ENCODE peak calls at places on chromosomes 5 and 9, in four cellular contexts. D is GM23338, I is uterus, Y is heart right ventricle. T is an unnamed sample.

GRCh38 chr5:136054133-136054996 is 25.6 kb downstream of the TGFBI start:
- DNase-seq in Y (peak; percentile 49), D (no peak), I (no peak), T (no peak)

GRCh38 chr5:35598707-35599370 is 18.8 kb upstream of the SPEF2 start:
- DNase-seq in I (no peak), Y (no peak), D (peak; percentile 77), T (no peak)

GRCh38 chr5:16540421-16540820 is 74.8 kb upstream of the ZNF622 start:
- DNase-seq in D (no peak), Y (no peak), I (no peak), T (no peak)

GRCh38 chr5:149600932-149601331 is 19.6 kb downstream of the ARHGEF37 start:
- DNase-seq in Y (no peak), D (no peak), I (no peak), T (no peak)

GRCh38 chr9:89657765-89658164 is 53.0 kb downstream of the GADD45G start:
- DNase-seq in D (no peak), I (no peak), Y (no peak), T (no peak)

GRCh38 chr5:141816598-141817399 is 61.4 kb downstream of the PCDH1 start:
- DNase-seq in D (peak; percentile 99), Y (peak; percentile 74), I (no peak), T (no peak)

GRCh38 chr9:111890254-111890791 is 6.3 kb upstream of the UGCG start:
- DNase-seq in D (no peak), I (no peak), Y (no peak), T (no peak)

GRCh38 chr9:135732569-135733257 is 30.7 kb downstream of the KCNT1 start:
- DNase-seq in I (no peak), Y (no peak), D (no peak), T (no peak)

GRCh38 chr9:31272456-31273295 is 1111.8 kb upstream of the ACO1 start:
- DNase-seq in I (no peak), Y (no peak), D (no peak), T (no peak)

GRCh38 chr9:9753266-9753665 is 859.5 kb downstream of the PTPRD start:
- DNase-seq in Y (no peak), I (no peak), D (no peak), T (no peak)

GRCh38 chr5:2894347-2895135 is 143.1 kb upstream of the IRX2 start:
- DNase-seq in Y (no peak), I (no peak), D (no peak), T (no peak)

GRCh38 chr9:104094534-104095020 is 468 bp downstream of the SMC2 start:
- DNase-seq in I (no peak), D (no peak), Y (no peak), T (no peak)

GRCh38 chr9:5582835-5583195 is 46.1 kb upstream of the RIC1 start:
- DNase-seq in I (no peak), D (no peak), Y (peak; percentile 40), T (no peak)

GRCh38 chr9:36791204-36791948 is 218.7 kb downstream of the MELK start:
- DNase-seq in I (no peak), D (no peak), Y (no peak), T (no peak)

GRCh38 chr5:34657550-34657921 is 1.4 kb downstream of the RAI14 start:
- DNase-seq in Y (peak; percentile 16), D (peak; percentile 67), I (peak; percentile 50), T (peak; percentile 67)

GRCh38 chr5:78605611-78606010 is 43.0 kb downstream of the LHFPL2 start:
- DNase-seq in I (no peak), Y (no peak), D (no peak), T (no peak)

GRCh38 chr9:132486706-132487350 is 76.8 kb downstream of the CFAP77 start:
- DNase-seq in I (no peak), D (no peak), Y (no peak), T (no peak)

GRCh38 chr5:25963251-25964008 is 1075.0 kb downstream of the CDH9 start:
- DNase-seq in D (no peak), Y (no peak), I (no peak), T (no peak)

GRCh38 chr5:68329554-68329953 is 114.0 kb downstream of the PIK3R1 start:
- DNase-seq in I (no peak), Y (no peak), D (no peak), T (no peak)

GRCh38 chr5:65151632-65152031 is 330.1 kb downstream of the ADAMTS6 start:
- DNase-seq in D (no peak), Y (no peak), I (no peak), T (no peak)

GRCh38 chr9:133633681-133633990 is 2.5 kb upstream of the DBH start:
- DNase-seq in I (no peak), D (no peak), Y (no peak), T (no peak)

GRCh38 chr9:117088786-117089185 is 326.1 kb downstream of the ASTN2 start:
- DNase-seq in D (no peak), Y (no peak), I (no peak), T (no peak)

GRCh38 chr5:95641803-95642220 is 4.8 kb upstream of the RFESD start:
- DNase-seq in Y (no peak), D (no peak), I (peak; percentile 64), T (no peak)

GRCh38 chr9:88949961-88950340 is 41.3 kb upstream of the S1PR3 start:
- DNase-seq in D (no peak), I (no peak), Y (no peak), T (no peak)

GRCh38 chr5:90874066-90874465 is 315.5 kb downstream of the ADGRV1 start:
- DNase-seq in D (no peak), Y (no peak), I (no peak), T (no peak)

GRCh38 chr9:78288214-78288892 is 8.6 kb upstream of the PSAT1 start:
- DNase-seq in I (no peak), D (peak; percentile 29), Y (no peak), T (peak; percentile 75)

GRCh38 chr5:66234241-66234640 is 90.1 kb downstream of the SREK1 start:
- DNase-seq in I (no peak), Y (no peak), D (no peak), T (no peak)

GRCh38 chr5:110784901-110785300 is 46.1 kb downstream of the SLC25A46 start:
- DNase-seq in Y (no peak), D (no peak), I (no peak), T (no peak)

GRCh38 chr9:72592501-72593403 is 71.3 kb downstream of the TMC1 start:
- DNase-seq in D (peak; percentile 78), I (peak; percentile 40), Y (peak; percentile 30), T (no peak)

GRCh38 chr5:170738840-170739239 is 44.7 kb upstream of the GABRP start:
- DNase-seq in I (no peak), D (no peak), Y (no peak), T (no peak)
- H3K27ac ChIP-seq in I (no peak overlapping the region), D (no peak overlapping the region), Y (no peak overlapping the region), T (no peak overlapping the region)

DNA sequence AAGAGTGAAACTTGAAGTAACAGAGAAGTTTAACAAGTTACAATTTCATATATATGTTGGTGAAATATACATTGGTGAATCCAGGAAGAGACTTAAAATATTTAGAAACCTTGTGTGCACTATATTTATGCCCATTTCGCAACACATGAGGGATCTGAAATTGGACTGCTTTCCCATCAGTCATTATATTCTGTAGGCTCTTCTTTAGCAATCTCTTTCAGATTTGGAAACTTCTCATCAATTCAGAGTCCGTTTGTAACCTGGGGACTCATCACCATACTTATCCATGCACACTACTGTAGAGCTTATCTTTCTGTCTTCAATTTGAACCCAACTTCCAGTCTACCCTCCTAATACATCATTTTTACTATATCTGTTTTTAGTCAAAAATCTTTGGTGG is 2.2 kb downstream of the ITGA1 start:
- DNase-seq in D (no peak), I (no peak), Y (no peak), T (no peak)
- H3K27ac ChIP-seq in D (no peak overlapping the region), I (peak overlapping the region; percentile 96), Y (peak overlapping the region; percentile 87), T (no peak overlapping the region)

GRCh38 chr5:14463629-14464028 is 118.0 kb upstream of the OTULINL start:
- DNase-seq in Y (no peak), I (peak; percentile 62), D (no peak), T (no peak)

GRCh38 chr5:14465776-14466175 is 115.8 kb upstream of the OTULINL start:
- DNase-seq in Y (no peak), I (no peak), D (no peak), T (no peak)

GRCh38 chr5:14465086-14465485 is 116.5 kb upstream of the OTULINL start:
- DNase-seq in D (no peak), I (no peak), Y (no peak), T (no peak)

GRCh38 chr5:14464101-14464500 is 117.5 kb upstream of the OTULINL start:
- DNase-seq in I (no peak), D (no peak), Y (no peak), T (no peak)

GRCh38 chr5:14464661-14465060 is 116.9 kb upstream of the OTULINL start:
- DNase-seq in Y (no peak), D (no peak), I (no peak), T (no peak)
- H3K27ac ChIP-seq in Y (no peak overlapping the region), D (peak overlapping the region; percentile 35), I (no peak overlapping the region), T (no peak overlapping the region)

DNA sequence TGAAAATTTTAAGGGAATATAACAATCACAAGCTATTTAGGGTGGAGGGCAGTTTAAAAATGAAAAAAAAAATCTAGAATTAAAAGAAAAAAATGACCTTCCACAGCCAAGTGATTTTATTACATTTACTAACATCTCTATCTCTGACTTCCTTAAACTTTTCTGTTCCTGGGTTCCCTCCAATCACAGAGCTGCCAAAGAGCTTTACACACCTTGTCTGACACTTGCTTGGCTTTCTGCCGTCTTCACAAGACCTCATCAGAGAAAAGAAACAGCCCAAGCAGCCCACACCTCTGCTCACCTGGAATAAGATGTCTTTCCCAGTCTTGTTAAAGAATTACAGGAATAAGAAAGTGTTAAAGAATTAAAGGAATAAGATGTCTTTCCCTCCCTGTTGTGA is 38.9 kb downstream of the PSMB7 start:
- DNase-seq in D (no peak), Y (no peak), I (no peak), T (no peak)
- H3K27ac ChIP-seq in D (no peak overlapping the region), Y (no peak overlapping the region), I (no peak overlapping the region), T (no peak overlapping the region)

T was measured in RWPE2.